ENCODE peak calls at places on chromosomes 7 and 10, in seven cellular contexts. Z, N, R, M, U, O and W are unnamed samples.

GRCh38 chr10:14532473-14533251 is 201.9 kb upstream of the FRMD4A start:
- DNase-seq in Z (no peak), N (no peak), R (no peak), M (no peak), U (no peak), O (no peak), W (no peak)

GRCh38 chr7:107113866-107114265 is 54.9 kb upstream of the HBP1 start:
- DNase-seq in Z (no peak), N (no peak), R (no peak), M (no peak), U (no peak), O (no peak), W (no peak)

GRCh38 chr10:52442576-52442975 is 128.5 kb downstream of the DKK1 start:
- DNase-seq in Z (peak), N (no peak), R (no peak), M (no peak), U (no peak), O (no peak), W (no peak)

GRCh38 chr10:74766501-74766900 is 59.9 kb upstream of the KAT6B start:
- DNase-seq in Z (no peak), N (no peak), R (no peak), M (no peak), U (no peak), O (no peak), W (no peak)

GRCh38 chr10:111360260-111360925 is 283.6 kb downstream of the ADRA2A start:
- DNase-seq in Z (no peak), N (peak), R (peak), M (peak), U (peak), O (no peak), W (peak)

GRCh38 chr10:5527332-5528200 is 2.8 kb downstream of the CALML3 start:
- DNase-seq in Z (no peak), N (no peak), R (no peak), M (no peak), U (peak), O (no peak), W (no peak)

GRCh38 chr7:19139706-19140327 is 5.4 kb downstream of the FERD3L start:
- DNase-seq in Z (no peak), N (no peak), R (no peak), M (no peak), U (no peak), O (no peak), W (no peak)

GRCh38 chr7:68694656-68695055 is 903.6 kb upstream of the AUTS2 start:
- DNase-seq in Z (no peak), N (no peak), R (no peak), M (no peak), U (no peak), O (no peak), W (no peak)

GRCh38 chr7:29217112-29217511 is 22.5 kb downstream of the CHN2 start:
- DNase-seq in Z (no peak), N (no peak), R (no peak), M (no peak), U (no peak), O (no peak), W (no peak)

GRCh38 chr7:108290344-108291134 is 160.4 kb upstream of the LAMB4 start:
- DNase-seq in Z (no peak), N (no peak), R (no peak), M (no peak), U (peak), O (no peak), W (no peak)

GRCh38 chr7:135877799-135878198 is 99.4 kb downstream of the MTPN start:
- DNase-seq in Z (peak), N (no peak), R (no peak), M (no peak), U (peak), O (no peak), W (no peak)